ENCODE peak calls at places on chromosome 1, in six cellular contexts. One of them, this sample, is unnamed.

GRCh38 chr1:5312870-5313269 is 658.5 kb downstream of the AJAP1 start:
- DNase-seq in fibroblast of pulmonary artery: no peak
- DNase-seq in stimulated activated CD4-positive, alpha-beta T cell treated with anti-CD3 and anti-CD28 coated beads, TNF-alpha, amount 100 ng/mL, for 1 hour: no peak
- DNase-seq in Kasumi-1: no peak
- DNase-seq in progenitor cell of endocrine pancreas: no peak
- DNase-seq in SHP77: no peak
- DNase-seq in this sample: peak

GRCh38 chr1:40316595-40317393 is at the start of gene COL9A2:
- DNase-seq in fibroblast of pulmonary artery: no peak
- DNase-seq in stimulated activated CD4-positive, alpha-beta T cell treated with anti-CD3 and anti-CD28 coated beads, TNF-alpha, amount 100 ng/mL, for 1 hour: peak
- DNase-seq in Kasumi-1: no peak
- DNase-seq in progenitor cell of endocrine pancreas: peak
- DNase-seq in SHP77: no peak
- DNase-seq in this sample: no peak

GRCh38 chr1:13749543-13750307 is 49.7 kb downstream of the PRDM2 start:
- DNase-seq in fibroblast of pulmonary artery: peak
- DNase-seq in stimulated activated CD4-positive, alpha-beta T cell treated with anti-CD3 and anti-CD28 coated beads, TNF-alpha, amount 100 ng/mL, for 1 hour: peak
- DNase-seq in Kasumi-1: peak
- DNase-seq in progenitor cell of endocrine pancreas: peak
- DNase-seq in SHP77: no peak
- DNase-seq in this sample: peak

GRCh38 chr1:21872445-21873079 is 60.5 kb downstream of the LDLRAD2 start:
- DNase-seq in fibroblast of pulmonary artery: no peak
- DNase-seq in stimulated activated CD4-positive, alpha-beta T cell treated with anti-CD3 and anti-CD28 coated beads, TNF-alpha, amount 100 ng/mL, for 1 hour: no peak
- DNase-seq in Kasumi-1: no peak
- DNase-seq in progenitor cell of endocrine pancreas: no peak
- DNase-seq in SHP77: no peak
- DNase-seq in this sample: no peak

GRCh38 chr1:9078949-9079500 is 9.6 kb upstream of the SLC2A5 start:
- DNase-seq in fibroblast of pulmonary artery: no peak
- DNase-seq in stimulated activated CD4-positive, alpha-beta T cell treated with anti-CD3 and anti-CD28 coated beads, TNF-alpha, amount 100 ng/mL, for 1 hour: no peak
- DNase-seq in Kasumi-1: no peak
- DNase-seq in progenitor cell of endocrine pancreas: no peak
- DNase-seq in SHP77: no peak
- DNase-seq in this sample: no peak

GRCh38 chr1:169958987-169959386 is 65.3 kb upstream of the SCYL3 start:
- DNase-seq in fibroblast of pulmonary artery: no peak
- DNase-seq in stimulated activated CD4-positive, alpha-beta T cell treated with anti-CD3 and anti-CD28 coated beads, TNF-alpha, amount 100 ng/mL, for 1 hour: no peak
- DNase-seq in Kasumi-1: no peak
- DNase-seq in progenitor cell of endocrine pancreas: no peak
- DNase-seq in SHP77: no peak
- DNase-seq in this sample: no peak

GRCh38 chr1:8867878-8868567 is 10.5 kb downstream of the ENO1 start:
- DNase-seq in fibroblast of pulmonary artery: no peak
- DNase-seq in stimulated activated CD4-positive, alpha-beta T cell treated with anti-CD3 and anti-CD28 coated beads, TNF-alpha, amount 100 ng/mL, for 1 hour: no peak
- DNase-seq in Kasumi-1: no peak
- DNase-seq in progenitor cell of endocrine pancreas: no peak
- DNase-seq in SHP77: no peak
- DNase-seq in this sample: no peak

GRCh38 chr1:155001688-155002474 is 721 bp upstream of the ZBTB7B start:
- DNase-seq in fibroblast of pulmonary artery: peak
- DNase-seq in stimulated activated CD4-positive, alpha-beta T cell treated with anti-CD3 and anti-CD28 coated beads, TNF-alpha, amount 100 ng/mL, for 1 hour: peak
- DNase-seq in Kasumi-1: peak
- DNase-seq in progenitor cell of endocrine pancreas: peak
- DNase-seq in SHP77: peak
- DNase-seq in this sample: peak

GRCh38 chr1:155529109-155529508 is 33.5 kb downstream of the ASH1L start:
- DNase-seq in fibroblast of pulmonary artery: no peak
- DNase-seq in stimulated activated CD4-positive, alpha-beta T cell treated with anti-CD3 and anti-CD28 coated beads, TNF-alpha, amount 100 ng/mL, for 1 hour: no peak
- DNase-seq in Kasumi-1: no peak
- DNase-seq in progenitor cell of endocrine pancreas: no peak
- DNase-seq in SHP77: no peak
- DNase-seq in this sample: no peak

GRCh38 chr1:157124855-157125254 is 13.3 kb downstream of the ETV3 start:
- DNase-seq in fibroblast of pulmonary artery: no peak
- DNase-seq in stimulated activated CD4-positive, alpha-beta T cell treated with anti-CD3 and anti-CD28 coated beads, TNF-alpha, amount 100 ng/mL, for 1 hour: no peak
- DNase-seq in Kasumi-1: no peak
- DNase-seq in progenitor cell of endocrine pancreas: no peak
- DNase-seq in SHP77: no peak
- DNase-seq in this sample: no peak

GRCh38 chr1:171345536-171345935 is 31.6 kb downstream of the FMO4 start:
- DNase-seq in fibroblast of pulmonary artery: peak
- DNase-seq in stimulated activated CD4-positive, alpha-beta T cell treated with anti-CD3 and anti-CD28 coated beads, TNF-alpha, amount 100 ng/mL, for 1 hour: no peak
- DNase-seq in Kasumi-1: no peak
- DNase-seq in progenitor cell of endocrine pancreas: no peak
- DNase-seq in SHP77: no peak
- DNase-seq in this sample: no peak

GRCh38 chr1:119732465-119733168 is 20.9 kb downstream of the PHGDH start:
- DNase-seq in fibroblast of pulmonary artery: peak
- DNase-seq in stimulated activated CD4-positive, alpha-beta T cell treated with anti-CD3 and anti-CD28 coated beads, TNF-alpha, amount 100 ng/mL, for 1 hour: no peak
- DNase-seq in Kasumi-1: no peak
- DNase-seq in progenitor cell of endocrine pancreas: no peak
- DNase-seq in SHP77: no peak
- DNase-seq in this sample: no peak

GRCh38 chr1:59378621-59379020 is 81.7 kb downstream of the FGGY start:
- DNase-seq in fibroblast of pulmonary artery: no peak
- DNase-seq in stimulated activated CD4-positive, alpha-beta T cell treated with anti-CD3 and anti-CD28 coated beads, TNF-alpha, amount 100 ng/mL, for 1 hour: no peak
- DNase-seq in Kasumi-1: no peak
- DNase-seq in progenitor cell of endocrine pancreas: no peak
- DNase-seq in SHP77: no peak
- DNase-seq in this sample: no peak

GRCh38 chr1:225875044-225875822 is 6.9 kb downstream of the TMEM63A start:
- DNase-seq in fibroblast of pulmonary artery: no peak
- DNase-seq in stimulated activated CD4-positive, alpha-beta T cell treated with anti-CD3 and anti-CD28 coated beads, TNF-alpha, amount 100 ng/mL, for 1 hour: no peak
- DNase-seq in Kasumi-1: no peak
- DNase-seq in progenitor cell of endocrine pancreas: no peak
- DNase-seq in SHP77: no peak
- DNase-seq in this sample: peak

GRCh38 chr1:244112646-244113045 is 61.6 kb downstream of the ZBTB18 start:
- DNase-seq in fibroblast of pulmonary artery: peak
- DNase-seq in stimulated activated CD4-positive, alpha-beta T cell treated with anti-CD3 and anti-CD28 coated beads, TNF-alpha, amount 100 ng/mL, for 1 hour: no peak
- DNase-seq in Kasumi-1: no peak
- DNase-seq in progenitor cell of endocrine pancreas: no peak
- DNase-seq in SHP77: no peak
- DNase-seq in this sample: no peak

GRCh38 chr1:186059311-186059710 is 315.7 kb downstream of the TPR start:
- DNase-seq in fibroblast of pulmonary artery: peak
- DNase-seq in stimulated activated CD4-positive, alpha-beta T cell treated with anti-CD3 and anti-CD28 coated beads, TNF-alpha, amount 100 ng/mL, for 1 hour: no peak
- DNase-seq in Kasumi-1: no peak
- DNase-seq in progenitor cell of endocrine pancreas: no peak
- DNase-seq in SHP77: no peak
- DNase-seq in this sample: no peak

GRCh38 chr1:182574156-182574555 is 14.9 kb downstream of the RNASEL start:
- DNase-seq in fibroblast of pulmonary artery: no peak
- DNase-seq in stimulated activated CD4-positive, alpha-beta T cell treated with anti-CD3 and anti-CD28 coated beads, TNF-alpha, amount 100 ng/mL, for 1 hour: no peak
- DNase-seq in Kasumi-1: no peak
- DNase-seq in progenitor cell of endocrine pancreas: no peak
- DNase-seq in SHP77: no peak
- DNase-seq in this sample: no peak

GRCh38 chr1:177609953-177610352 is 359.9 kb downstream of the SEC16B start:
- DNase-seq in fibroblast of pulmonary artery: no peak
- DNase-seq in stimulated activated CD4-positive, alpha-beta T cell treated with anti-CD3 and anti-CD28 coated beads, TNF-alpha, amount 100 ng/mL, for 1 hour: no peak
- DNase-seq in Kasumi-1: no peak
- DNase-seq in progenitor cell of endocrine pancreas: no peak
- DNase-seq in SHP77: no peak
- DNase-seq in this sample: no peak

GRCh38 chr1:155170806-155171205 is 2.3 kb downstream of the KRTCAP2 start:
- DNase-seq in fibroblast of pulmonary artery: no peak
- DNase-seq in stimulated activated CD4-positive, alpha-beta T cell treated with anti-CD3 and anti-CD28 coated beads, TNF-alpha, amount 100 ng/mL, for 1 hour: no peak
- DNase-seq in Kasumi-1: no peak
- DNase-seq in progenitor cell of endocrine pancreas: no peak
- DNase-seq in SHP77: no peak
- DNase-seq in this sample: no peak

GRCh38 chr1:37325010-37325409 is 149.4 kb upstream of the ZC3H12A start:
- DNase-seq in fibroblast of pulmonary artery: no peak
- DNase-seq in stimulated activated CD4-positive, alpha-beta T cell treated with anti-CD3 and anti-CD28 coated beads, TNF-alpha, amount 100 ng/mL, for 1 hour: no peak
- DNase-seq in Kasumi-1: no peak
- DNase-seq in progenitor cell of endocrine pancreas: no peak
- DNase-seq in SHP77: no peak
- DNase-seq in this sample: no peak

GRCh38 chr1:201887116-201887866 is 1.4 kb upstream of the SHISA4 start:
- DNase-seq in fibroblast of pulmonary artery: no peak
- DNase-seq in stimulated activated CD4-positive, alpha-beta T cell treated with anti-CD3 and anti-CD28 coated beads, TNF-alpha, amount 100 ng/mL, for 1 hour: no peak
- DNase-seq in Kasumi-1: no peak
- DNase-seq in progenitor cell of endocrine pancreas: no peak
- DNase-seq in SHP77: no peak
- DNase-seq in this sample: no peak

This sample was measured in upper lobe of left lung.